ENCODE peak calls at places on chromosome 2, in five cellular contexts. Y is memory B cell; P is EH; X is CD4-positive, alpha-beta memory T cell; Q is posterior cingulate gyrus. I is an unnamed sample.

GRCh38 chr2:230564805-230565779 is 147.6 kb upstream of the CAB39 start:
- DNase-seq in P (no peak), Y (no peak), Q (no peak), X (no peak), I (no peak)

GRCh38 chr2:100900156-100900795 is 80.3 kb downstream of the NPAS2 start:
- DNase-seq in Q (no peak), Y (no peak), P (no peak), X (no peak), I (no peak)

GRCh38 chr2:8761529-8762164 is 75.8 kb downstream of the KIDINS220 start:
- DNase-seq in X (no peak), Q (no peak), P (peak), Y (no peak), I (no peak)

GRCh38 chr2:226625951-226626350 is 173.7 kb downstream of the IRS1 start:
- DNase-seq in P (no peak), X (no peak), Q (no peak), Y (no peak), I (no peak)

GRCh38 chr2:216688731-216689360 is 6.5 kb downstream of the IGFBP5 start:
- DNase-seq in X (no peak), Q (peak), Y (no peak), P (no peak), I (no peak)

GRCh38 chr2:20992201-20992711 is 51.6 kb downstream of the APOB start:
- DNase-seq in Q (no peak), X (no peak), P (peak), Y (no peak), I (no peak)

GRCh38 chr2:237889016-237889415 is 29.6 kb downstream of the RAMP1 start:
- DNase-seq in Q (peak), P (no peak), X (no peak), Y (no peak), I (no peak)

GRCh38 chr2:86254576-86255538 is 55.6 kb downstream of the MRPL35 start:
- DNase-seq in Y (no peak), X (no peak), Q (peak), P (no peak), I (no peak)

GRCh38 chr2:12340164-12340563 is 376.6 kb upstream of the TRIB2 start:
- DNase-seq in P (peak), X (no peak), Q (no peak), Y (no peak), I (no peak)

GRCh38 chr2:132911726-132912724 is 242.0 kb upstream of the LYPD1 start:
- DNase-seq in P (peak), X (no peak), Q (no peak), Y (no peak), I (no peak)

GRCh38 chr2:80300346-80300745 is 4.2 kb downstream of the LRRTM1 start:
- DNase-seq in Y (no peak), Q (no peak), X (no peak), P (no peak), I (no peak)

GRCh38 chr2:238518127-238518827 is 91.5 kb downstream of the ASB1 start:
- DNase-seq in Y (no peak), X (no peak), Q (no peak), P (peak), I (no peak)

GRCh38 chr2:63791387-63791786 is 50.3 kb upstream of the UGP2 start:
- DNase-seq in X (no peak), Q (no peak), P (no peak), Y (no peak), I (no peak)

GRCh38 chr2:73268368-73268830 is 15.9 kb downstream of the FBXO41 start:
- DNase-seq in X (no peak), Q (no peak), Y (no peak), P (no peak), I (no peak)

GRCh38 chr2:80168037-80168436 is 136.5 kb downstream of the LRRTM1 start:
- DNase-seq in Q (no peak), P (no peak), X (no peak), Y (no peak), I (no peak)

GRCh38 chr2:30914456-30914855 is 107.2 kb upstream of the CAPN13 start:
- DNase-seq in X (no peak), P (no peak), Y (no peak), Q (no peak), I (no peak)

GRCh38 chr2:79887747-79888374 is 375.0 kb downstream of the CTNNA2 start:
- DNase-seq in X (no peak), P (peak), Q (no peak), Y (no peak), I (no peak)

I was measured in activated B cell treated with CpG ODN at 0.5 μM for 24 hours.